ENCODE peak calls at places on chromosome 1, in six cellular contexts. V is stomach; D is neural crest cell; M is AG04449; Z is colonic mucosa; P is CD4-positive, alpha-beta T cell. A is an unnamed sample.

GRCh38 chr1:179016694-179017382 is 8.9 kb upstream of the FAM20B start:
- DNase-seq in M (peak), Z (peak), P (no peak), V (peak), D (no peak), A (peak)

GRCh38 chr1:226846801-226847200 is 23.6 kb upstream of the PSEN2 start:
- DNase-seq in D (no peak), M (no peak), V (no peak), P (no peak), Z (no peak), A (no peak)

GRCh38 chr1:150560576-150560975 is 11.4 kb downstream of the ADAMTSL4 start:
- DNase-seq in M (no peak), V (no peak), P (no peak), D (no peak), Z (no peak), A (no peak)

GRCh38 chr1:162305969-162306368 is 70.7 kb downstream of the SPATA46 start:
- DNase-seq in V (no peak), M (no peak), Z (no peak), D (no peak), P (no peak), A (no peak)

GRCh38 chr1:97190326-97190725 is 468.7 kb downstream of the PTBP2 start:
- DNase-seq in Z (no peak), V (no peak), P (no peak), D (no peak), M (peak), A (no peak)

GRCh38 chr1:44650159-44650831 is 24.0 kb downstream of the TMEM53 start:
- DNase-seq in P (no peak), D (no peak), M (no peak), V (no peak), Z (no peak), A (no peak)

GRCh38 chr1:246470588-246470987 is 36.5 kb downstream of the SMYD3 start:
- DNase-seq in D (no peak), P (no peak), V (no peak), M (no peak), Z (no peak), A (no peak)

GRCh38 chr1:185895208-185895900 is 161.2 kb downstream of the HMCN1 start:
- DNase-seq in V (no peak), D (no peak), M (no peak), P (no peak), Z (no peak), A (no peak)

GRCh38 chr1:207078578-207079132 is 10.0 kb upstream of the C4BPB start:
- DNase-seq in M (no peak), V (no peak), P (no peak), D (no peak), Z (no peak), A (no peak)

GRCh38 chr1:157132602-157133167 is 5.5 kb downstream of the ETV3 start:
- DNase-seq in Z (no peak), D (no peak), M (no peak), P (no peak), V (no peak), A (no peak)

GRCh38 chr1:167668108-167668507 is 38.1 kb downstream of the RCSD1 start:
- DNase-seq in D (no peak), Z (no peak), P (no peak), V (no peak), M (no peak), A (no peak)

GRCh38 chr1:178172939-178173338 is 79.0 kb downstream of the RASAL2 start:
- DNase-seq in M (no peak), V (no peak), Z (no peak), P (no peak), D (no peak), A (no peak)

GRCh38 chr1:47508900-47509488 is 71.2 kb downstream of the FOXD2 start:
- DNase-seq in Z (peak), M (no peak), P (no peak), D (no peak), V (no peak), A (no peak)

GRCh38 chr1:12473596-12474329 is 144.2 kb downstream of the DHRS3 start:
- DNase-seq in V (no peak), P (no peak), D (no peak), Z (no peak), M (no peak), A (no peak)

GRCh38 chr1:234681990-234682389 is 72.0 kb upstream of the IRF2BP2 start:
- DNase-seq in D (no peak), Z (no peak), P (no peak), V (no peak), M (no peak), A (no peak)

GRCh38 chr1:58885998-58886397 is 102.2 kb upstream of the JUN start:
- DNase-seq in P (no peak), V (peak), M (no peak), Z (peak), D (no peak), A (no peak)

GRCh38 chr1:200445213-200445612 is 35.4 kb upstream of the ZNF281 start:
- DNase-seq in Z (no peak), V (no peak), M (no peak), P (no peak), D (no peak), A (no peak)

GRCh38 chr1:59814180-59814900 is 409 bp upstream of the HOOK1 start:
- DNase-seq in P (peak), D (peak), Z (peak), V (peak), M (no peak), A (peak)

GRCh38 chr1:110903853-110904500 is 31.0 kb downstream of the CD53 start:
- DNase-seq in V (no peak), P (no peak), Z (no peak), M (no peak), D (no peak), A (no peak)

GRCh38 chr1:100130552-100131077 is 2.1 kb downstream of the SASS6 start:
- DNase-seq in Z (no peak), P (no peak), M (no peak), V (no peak), D (no peak), A (no peak)

GRCh38 chr1:74161494-74161893 is 36.5 kb downstream of the LRRIQ3 start:
- DNase-seq in Z (no peak), V (no peak), M (peak), D (no peak), P (no peak), A (no peak)

GRCh38 chr1:14697371-14697770 is 98.9 kb downstream of the KAZN start:
- DNase-seq in V (no peak), Z (no peak), P (no peak), D (no peak), M (no peak), A (no peak)

GRCh38 chr1:109298666-109299086 is 8.1 kb downstream of the MYBPHL start:
- DNase-seq in D (no peak), V (no peak), Z (no peak), P (no peak), M (no peak), A (no peak)

GRCh38 chr1:57232500-57232899 is 191.4 kb downstream of the DAB1 start:
- DNase-seq in P (no peak), M (no peak), V (no peak), Z (no peak), D (no peak), A (no peak)

GRCh38 chr1:155962599-155963211 is 15.6 kb downstream of the ARHGEF2 start:
- DNase-seq in M (no peak), D (no peak), V (peak), Z (peak), P (no peak), A (no peak)

GRCh38 chr1:180269848-180270766 is 40.0 kb downstream of the LHX4 start:
- DNase-seq in M (no peak), P (no peak), V (peak), Z (peak), D (no peak), A (no peak)

GRCh38 chr1:156236164-156236563 is 5.8 kb upstream of the BGLAP start:
- DNase-seq in Z (no peak), P (no peak), M (no peak), V (no peak), D (no peak), A (no peak)

GRCh38 chr1:20266141-20266540 is 24.5 kb upstream of the VWA5B1 start:
- DNase-seq in P (no peak), Z (no peak), M (no peak), D (no peak), V (no peak), A (no peak)

GRCh38 chr1:20276428-20276827 is 14.2 kb upstream of the VWA5B1 start:
- DNase-seq in V (no peak), M (no peak), P (no peak), Z (no peak), D (no peak), A (no peak)

GRCh38 chr1:20266642-20267041 is 24.0 kb upstream of the VWA5B1 start:
- DNase-seq in D (no peak), P (no peak), V (no peak), Z (no peak), M (no peak), A (no peak)

DNA sequence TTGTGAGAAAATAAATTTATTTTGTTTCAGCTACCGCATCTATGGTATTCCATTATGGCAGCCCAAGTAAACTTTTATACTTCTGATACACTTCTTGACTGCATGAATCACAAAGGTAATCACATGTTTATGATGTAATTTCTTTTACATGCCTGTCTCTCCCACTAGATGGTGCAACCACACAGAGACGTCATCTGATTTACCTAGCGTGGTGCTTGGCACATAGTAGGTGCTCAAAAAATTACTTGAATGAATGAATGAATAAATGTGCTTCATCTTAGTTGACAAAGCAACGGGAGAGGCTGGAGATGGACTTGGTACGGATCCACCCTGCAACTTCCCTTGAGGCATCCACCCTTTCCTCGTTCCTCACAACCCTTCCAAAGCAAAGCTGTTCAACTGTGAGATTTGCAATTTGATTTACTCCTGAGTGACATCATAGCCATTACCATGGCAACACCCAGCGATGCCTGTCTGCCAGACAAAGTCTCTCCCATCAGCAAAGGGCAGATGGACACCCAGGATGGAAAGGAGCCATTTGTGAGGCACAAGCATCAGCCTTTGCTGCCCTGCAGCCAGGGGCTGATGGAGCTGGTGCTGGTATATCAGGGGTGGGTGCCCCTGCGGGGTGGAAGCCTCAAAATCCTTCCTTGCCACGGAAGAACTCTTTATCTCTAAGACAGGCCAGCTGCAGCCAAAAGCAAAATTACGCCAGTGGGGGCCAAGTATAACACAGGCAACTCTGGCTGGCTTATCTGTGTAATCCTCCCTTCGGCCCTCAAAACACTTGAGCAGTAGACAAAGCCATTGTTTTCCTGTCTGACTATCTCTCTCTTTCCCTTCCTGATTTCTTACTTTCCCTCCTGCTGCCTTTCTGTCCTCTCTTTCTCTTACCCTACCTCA is 18.9 kb upstream of the VWA5B1 start:
- DNase-seq in V (no peak), Z (no peak), M (no peak), P (no peak), D (no peak), A (no peak)
- TF ChIP-seq CTCF in V (no peak), Z (no peak), M (no peak), P (no peak), D (no peak), A (no peak)

DNA sequence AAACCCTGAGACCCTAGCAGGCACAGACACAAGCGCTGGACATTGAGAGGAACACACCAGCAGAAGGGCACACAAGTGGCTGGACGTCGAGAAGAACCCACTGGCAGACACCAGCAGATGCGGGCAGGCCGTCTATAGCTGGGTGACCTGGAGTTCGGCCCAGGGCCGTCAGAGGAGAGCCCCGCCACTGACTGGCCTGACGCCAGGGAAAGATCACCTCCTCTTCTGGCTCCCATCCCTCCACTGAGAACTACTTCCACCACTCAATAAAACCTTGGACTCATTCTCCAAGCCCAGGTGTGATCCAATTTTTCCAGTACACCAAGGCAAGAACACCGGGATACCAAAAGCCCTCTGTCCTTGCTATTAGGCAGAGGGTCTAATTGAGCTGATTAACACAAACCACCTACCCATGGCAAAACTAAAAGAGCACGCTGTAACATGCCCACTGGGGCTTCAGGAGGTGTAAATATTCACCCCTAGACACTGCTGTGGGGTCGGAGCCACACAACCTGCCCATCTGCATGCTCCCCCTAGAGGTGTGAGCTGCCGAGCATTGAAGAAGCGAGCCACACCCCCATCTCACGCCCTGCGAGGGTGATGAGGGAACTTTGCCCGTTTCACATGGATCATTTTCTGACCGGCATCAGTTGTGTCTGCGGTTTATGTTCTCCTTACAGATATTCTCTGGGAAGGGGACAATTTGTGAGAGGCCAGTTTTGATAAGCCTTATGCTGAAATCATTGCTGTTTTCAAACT is 104.8 kb downstream of the HLX start:
- DNase-seq in M (no peak), P (no peak), V (no peak), Z (no peak), D (no peak), A (no peak)
- TF ChIP-seq CTCF in M (no peak), P (no peak), V (no peak), Z (no peak), D (no peak), A (no peak)

GRCh38 chr1:221631551-221631950 is 110.3 kb downstream of the DUSP10 start:
- DNase-seq in M (no peak), P (no peak), D (no peak), Z (no peak), V (no peak), A (no peak)
- TF ChIP-seq CTCF in M (no peak), P (no peak), D (no peak), Z (no peak), V (no peak), A (no peak)

GRCh38 chr1:5903680-5904079 is 88.5 kb downstream of the NPHP4 start:
- DNase-seq in V (no peak), P (no peak), M (no peak), D (no peak), Z (no peak), A (no peak)

GRCh38 chr1:5906116-5906515 is 86.1 kb downstream of the NPHP4 start:
- DNase-seq in P (no peak), M (no peak), V (no peak), Z (no peak), D (no peak), A (no peak)

GRCh38 chr1:5903031-5903430 is 89.2 kb downstream of the NPHP4 start:
- DNase-seq in P (no peak), D (no peak), V (no peak), Z (no peak), M (no peak), A (no peak)

GRCh38 chr1:5905431-5905830 is 86.8 kb downstream of the NPHP4 start:
- DNase-seq in M (no peak), D (no peak), V (no peak), Z (peak), P (no peak), A (no peak)

DNA sequence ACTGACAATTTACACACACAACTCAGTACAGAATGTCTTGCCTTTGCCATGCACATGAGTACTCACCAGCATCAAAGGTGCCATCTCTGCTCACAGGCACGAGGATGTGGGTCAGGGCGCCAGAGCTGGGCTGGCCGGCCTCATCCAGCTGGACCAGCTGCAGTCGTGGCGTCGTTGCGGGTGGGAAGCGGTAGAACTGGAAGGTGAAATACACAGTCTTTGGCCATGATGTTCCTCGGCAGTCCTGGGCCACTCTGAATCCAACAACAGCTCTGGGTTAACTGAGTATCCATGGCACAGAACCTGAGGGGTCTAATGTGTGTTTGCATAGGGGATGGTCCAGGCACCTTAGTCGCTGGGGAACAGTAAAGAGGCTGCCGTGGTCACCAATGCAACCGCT is 87.7 kb downstream of the NPHP4 start:
- DNase-seq in Z (no peak), V (no peak), M (no peak), D (no peak), P (no peak), A (no peak)
- TF ChIP-seq CTCF in Z (no peak), V (no peak), M (no peak), D (no peak), P (no peak), A (no peak)

GRCh38 chr1:92169161-92169560 is 48.6 kb upstream of the C1orf146 start:
- DNase-seq in V (no peak), M (no peak), D (no peak), Z (no peak), P (no peak), A (no peak)
- TF ChIP-seq CTCF in V (no peak), M (no peak), D (no peak), Z (no peak), P (no peak), A (no peak)

DNA sequence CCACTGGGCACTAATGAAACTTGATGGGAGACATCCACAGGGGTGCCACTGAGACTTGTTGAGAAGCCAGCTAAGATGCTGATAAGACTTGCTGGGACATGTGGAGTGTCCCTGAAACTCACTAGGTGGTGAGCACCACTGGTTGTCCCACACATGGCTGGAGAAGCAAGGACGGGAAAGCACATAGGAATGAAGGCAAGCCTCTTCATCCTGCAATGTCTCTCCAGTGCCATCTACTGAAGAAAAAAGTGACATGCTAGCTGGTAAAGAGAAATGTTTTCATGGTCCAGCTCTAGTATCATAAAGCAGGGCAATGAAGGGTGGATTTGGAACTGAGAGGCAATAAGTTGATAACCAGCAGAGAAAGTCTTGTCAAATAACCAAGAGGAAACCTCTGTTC is 283.0 kb downstream of the PAPPA2 start:
- DNase-seq in P (no peak), V (no peak), Z (no peak), M (no peak), D (no peak), A (no peak)
- TF ChIP-seq CTCF in P (no peak), V (no peak), Z (no peak), M (peak), D (no peak), A (no peak)

GRCh38 chr1:9066945-9067807 is 2.3 kb downstream of the SLC2A5 start:
- DNase-seq in M (peak), P (no peak), D (no peak), V (no peak), Z (no peak), A (peak)
- TF ChIP-seq CTCF in M (peak), P (no peak), D (no peak), V (no peak), Z (no peak), A (no peak)

GRCh38 chr1:205374205-205375078 is 17.7 kb upstream of the KLHDC8A start:
- DNase-seq in D (no peak), P (no peak), V (no peak), Z (no peak), M (no peak), A (no peak)

GRCh38 chr1:205373022-205373421 is 16.3 kb upstream of the KLHDC8A start:
- DNase-seq in M (no peak), Z (no peak), D (no peak), V (no peak), P (no peak), A (no peak)

GRCh38 chr1:205369621-205370230 is 13.0 kb upstream of the KLHDC8A start:
- DNase-seq in V (peak), P (no peak), Z (no peak), M (no peak), D (no peak), A (no peak)

GRCh38 chr1:205368478-205368877 is 11.8 kb upstream of the KLHDC8A start:
- DNase-seq in V (no peak), P (no peak), D (no peak), Z (no peak), M (no peak), A (no peak)

GRCh38 chr1:205370780-205371179 is 14.1 kb upstream of the KLHDC8A start:
- DNase-seq in M (no peak), V (peak), Z (no peak), P (no peak), D (no peak), A (no peak)
- TF ChIP-seq CTCF in M (no peak), V (no peak), Z (no peak), P (no peak), D (no peak), A (no peak)

DNA sequence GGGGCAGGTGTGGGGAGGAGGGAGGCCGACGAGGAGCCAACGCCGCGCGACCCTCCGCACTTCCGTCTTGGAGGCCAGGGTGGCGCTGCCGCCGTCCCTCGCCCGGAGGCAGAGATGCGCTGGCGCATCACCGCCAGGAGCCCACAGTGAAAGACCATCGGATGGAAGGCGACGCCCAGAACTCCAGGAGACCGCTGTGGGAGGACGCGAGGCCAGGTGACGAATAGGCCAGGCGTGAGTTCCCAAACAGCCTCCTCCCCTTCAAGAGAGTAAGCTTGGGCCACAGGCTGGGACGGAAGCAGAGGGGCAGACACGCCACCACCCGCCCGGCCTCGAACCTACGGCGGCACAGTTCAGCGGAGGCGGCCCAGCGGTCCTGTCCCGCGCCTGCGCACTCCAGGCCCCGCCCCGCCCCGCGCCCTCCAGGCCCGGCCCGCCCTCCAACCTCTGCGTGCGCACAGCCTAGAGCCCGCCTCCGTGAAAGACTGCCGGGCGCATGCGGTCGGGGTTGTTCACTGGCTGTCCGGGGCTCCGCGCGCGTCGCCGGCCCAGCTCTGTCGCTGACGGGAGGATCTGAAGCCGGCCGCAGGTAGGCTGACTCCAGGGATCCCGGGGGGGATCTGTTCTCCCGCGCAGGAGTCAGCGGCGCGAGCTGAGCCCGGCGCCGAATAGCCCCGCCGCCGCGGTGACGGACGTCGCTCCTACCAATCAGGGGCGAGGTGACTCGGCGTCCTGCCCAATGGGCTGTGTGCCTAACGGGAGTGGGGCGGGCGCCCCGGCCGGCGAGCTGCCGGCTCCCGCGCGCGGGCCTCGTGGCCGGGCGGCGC is at the start of gene CTPS1:
- DNase-seq in V (peak), D (peak), P (peak), M (peak), Z (peak), A (peak)
- TF ChIP-seq CTCF in V (no peak), D (peak), P (peak), M (peak), Z (no peak), A (no peak)